ENCODE peak calls at places on chromosomes 6 and 20, in six cellular contexts. One of them, this sample, is unnamed.

GRCh38 chr6:43495409-43495941 is 14.7 kb downstream of the LRRC73 start:
- DNase-seq in breast epithelium: no peak
- DNase-seq in PC-9: peak
- DNase-seq in heart left ventricle: no peak
- DNase-seq in OCI-LY7: no peak
- DNase-seq in HFF-Myc: no peak
- DNase-seq in this sample: peak

GRCh38 chr6:641225-641985 is 15.5 kb downstream of the HUS1B start:
- DNase-seq in breast epithelium: no peak
- DNase-seq in PC-9: no peak
- DNase-seq in heart left ventricle: no peak
- DNase-seq in OCI-LY7: no peak
- DNase-seq in HFF-Myc: no peak
- DNase-seq in this sample: no peak

GRCh38 chr6:11485261-11485660 is 52.3 kb upstream of the TMEM170B start:
- DNase-seq in breast epithelium: no peak
- DNase-seq in PC-9: no peak
- DNase-seq in heart left ventricle: no peak
- DNase-seq in OCI-LY7: no peak
- DNase-seq in HFF-Myc: no peak
- DNase-seq in this sample: no peak

GRCh38 chr20:42792052-42792451 is 397.7 kb downstream of the PTPRT start:
- DNase-seq in breast epithelium: no peak
- DNase-seq in PC-9: no peak
- DNase-seq in heart left ventricle: no peak
- DNase-seq in OCI-LY7: no peak
- DNase-seq in HFF-Myc: no peak
- DNase-seq in this sample: no peak

GRCh38 chr6:133768656-133769295 is 120.1 kb upstream of the TCF21 start:
- DNase-seq in breast epithelium: no peak
- DNase-seq in PC-9: no peak
- DNase-seq in heart left ventricle: peak
- DNase-seq in OCI-LY7: no peak
- DNase-seq in HFF-Myc: no peak
- DNase-seq in this sample: peak

GRCh38 chr20:59647271-59647670 is 42.9 kb downstream of the PHACTR3 start:
- DNase-seq in breast epithelium: peak
- DNase-seq in PC-9: no peak
- DNase-seq in heart left ventricle: no peak
- DNase-seq in OCI-LY7: no peak
- DNase-seq in HFF-Myc: no peak
- DNase-seq in this sample: no peak

GRCh38 chr20:57714409-57715267 is 4.8 kb upstream of the PMEPA1 start:
- DNase-seq in breast epithelium: no peak
- DNase-seq in PC-9: peak
- DNase-seq in heart left ventricle: no peak
- DNase-seq in OCI-LY7: no peak
- DNase-seq in HFF-Myc: no peak
- DNase-seq in this sample: peak

GRCh38 chr6:309947-310346 is 17.7 kb downstream of the DUSP22 start:
- DNase-seq in breast epithelium: no peak
- DNase-seq in PC-9: no peak
- DNase-seq in heart left ventricle: no peak
- DNase-seq in OCI-LY7: no peak
- DNase-seq in HFF-Myc: no peak
- DNase-seq in this sample: no peak

GRCh38 chr20:55053389-55053788 is 578.0 kb downstream of the DOK5 start:
- DNase-seq in breast epithelium: no peak
- DNase-seq in PC-9: no peak
- DNase-seq in heart left ventricle: no peak
- DNase-seq in OCI-LY7: no peak
- DNase-seq in HFF-Myc: no peak
- DNase-seq in this sample: no peak

GRCh38 chr6:17212541-17213371 is 68.4 kb upstream of the RBM24 start:
- DNase-seq in breast epithelium: no peak
- DNase-seq in PC-9: no peak
- DNase-seq in heart left ventricle: peak
- DNase-seq in OCI-LY7: no peak
- DNase-seq in HFF-Myc: no peak
- DNase-seq in this sample: no peak

GRCh38 chr20:47351643-47352331 is 4.7 kb downstream of the ZMYND8 start:
- DNase-seq in breast epithelium: no peak
- DNase-seq in PC-9: no peak
- DNase-seq in heart left ventricle: no peak
- DNase-seq in OCI-LY7: peak
- DNase-seq in HFF-Myc: no peak
- DNase-seq in this sample: peak

GRCh38 chr6:83055366-83055964 is 10.2 kb downstream of the UBE3D start:
- DNase-seq in breast epithelium: no peak
- DNase-seq in PC-9: no peak
- DNase-seq in heart left ventricle: no peak
- DNase-seq in OCI-LY7: peak
- DNase-seq in HFF-Myc: no peak
- DNase-seq in this sample: peak

GRCh38 chr20:22866757-22867425 is 168.2 kb upstream of the SSTR4 start:
- DNase-seq in breast epithelium: no peak
- DNase-seq in PC-9: no peak
- DNase-seq in heart left ventricle: no peak
- DNase-seq in OCI-LY7: no peak
- DNase-seq in HFF-Myc: no peak
- DNase-seq in this sample: peak

GRCh38 chr6:37083243-37084138 is 78.0 kb downstream of the FGD2 start:
- DNase-seq in breast epithelium: peak
- DNase-seq in PC-9: no peak
- DNase-seq in heart left ventricle: peak
- DNase-seq in OCI-LY7: no peak
- DNase-seq in HFF-Myc: no peak
- DNase-seq in this sample: peak

GRCh38 chr20:57420571-57421257 is 29.5 kb downstream of the RBM38 start:
- DNase-seq in breast epithelium: no peak
- DNase-seq in PC-9: no peak
- DNase-seq in heart left ventricle: no peak
- DNase-seq in OCI-LY7: no peak
- DNase-seq in HFF-Myc: no peak
- DNase-seq in this sample: no peak

DNA sequence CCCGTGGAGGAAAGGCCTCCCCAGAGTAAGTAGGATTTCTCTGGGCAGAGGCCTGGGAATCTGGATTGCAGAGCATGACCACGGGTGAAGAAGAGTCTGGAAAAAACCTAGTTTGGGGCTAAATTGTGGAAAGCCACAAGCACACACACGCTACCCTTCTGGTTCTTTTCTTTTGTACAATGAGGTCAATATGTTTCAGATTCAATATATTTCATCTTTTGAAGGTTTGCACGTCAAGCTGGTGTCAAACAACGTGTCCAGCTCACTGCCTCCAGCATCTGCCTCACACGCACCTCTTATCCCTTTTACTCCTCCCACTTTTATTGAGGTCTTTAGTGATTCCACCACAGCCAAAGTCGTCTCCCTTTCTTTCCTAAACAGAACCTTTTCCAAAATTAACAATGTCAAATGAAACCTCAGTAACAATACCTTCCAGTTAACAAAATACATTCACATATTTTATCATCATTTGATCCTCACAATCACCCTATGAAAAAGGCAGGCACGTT is 773 bp upstream of the EPB41L2 start:
- DNase-seq in breast epithelium: no peak
- DNase-seq in PC-9: no peak
- DNase-seq in heart left ventricle: peak
- DNase-seq in OCI-LY7: peak
- DNase-seq in HFF-Myc: no peak
- DNase-seq in this sample: no peak
- H3K4me3 ChIP-seq in breast epithelium: peak
- H3K4me3 ChIP-seq in PC-9: peak
- H3K4me3 ChIP-seq in heart left ventricle: peak
- H3K4me3 ChIP-seq in OCI-LY7: peak
- H3K4me3 ChIP-seq in HFF-Myc: peak
- H3K4me3 ChIP-seq in this sample: peak

DNA sequence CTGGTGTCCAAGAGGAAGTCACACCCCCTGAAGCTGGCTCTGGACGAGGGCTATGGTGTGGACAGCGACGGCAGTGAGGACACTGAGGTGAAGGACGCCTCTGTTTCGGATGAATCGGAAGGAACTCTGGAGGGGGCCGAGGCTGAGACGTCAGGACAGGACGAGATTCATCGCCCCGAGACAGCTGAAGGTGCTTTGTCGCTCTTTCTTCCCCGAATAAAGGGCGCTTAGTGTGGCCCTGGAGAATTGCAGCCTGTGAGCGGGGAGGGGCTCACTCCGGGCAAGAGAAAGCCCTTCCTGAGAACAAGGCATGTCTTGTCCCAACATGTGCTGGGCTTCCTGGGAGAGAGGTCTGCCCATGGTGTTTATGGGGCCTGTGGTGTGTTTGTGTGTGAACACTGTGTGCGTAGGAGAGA is 41.4 kb downstream of the MYT1 start:
- DNase-seq in breast epithelium: no peak
- DNase-seq in PC-9: no peak
- DNase-seq in heart left ventricle: no peak
- DNase-seq in OCI-LY7: no peak
- DNase-seq in HFF-Myc: no peak
- DNase-seq in this sample: peak
- TF ChIP-seq CTCF in breast epithelium: no peak
- TF ChIP-seq CTCF in PC-9: no peak
- TF ChIP-seq CTCF in heart left ventricle: no peak
- TF ChIP-seq CTCF in OCI-LY7: no peak
- TF ChIP-seq CTCF in HFF-Myc: no peak
- TF ChIP-seq CTCF in this sample: no peak

GRCh38 chr20:4916991-4917881 is 84.1 kb downstream of the SLC23A2 start:
- DNase-seq in breast epithelium: no peak
- DNase-seq in PC-9: peak
- DNase-seq in heart left ventricle: no peak
- DNase-seq in OCI-LY7: no peak
- DNase-seq in HFF-Myc: no peak
- DNase-seq in this sample: no peak
- H3K4me3 ChIP-seq in breast epithelium: no peak
- H3K4me3 ChIP-seq in PC-9: no peak
- H3K4me3 ChIP-seq in heart left ventricle: no peak
- H3K4me3 ChIP-seq in OCI-LY7: no peak
- H3K4me3 ChIP-seq in HFF-Myc: no peak
- H3K4me3 ChIP-seq in this sample: no peak

DNA sequence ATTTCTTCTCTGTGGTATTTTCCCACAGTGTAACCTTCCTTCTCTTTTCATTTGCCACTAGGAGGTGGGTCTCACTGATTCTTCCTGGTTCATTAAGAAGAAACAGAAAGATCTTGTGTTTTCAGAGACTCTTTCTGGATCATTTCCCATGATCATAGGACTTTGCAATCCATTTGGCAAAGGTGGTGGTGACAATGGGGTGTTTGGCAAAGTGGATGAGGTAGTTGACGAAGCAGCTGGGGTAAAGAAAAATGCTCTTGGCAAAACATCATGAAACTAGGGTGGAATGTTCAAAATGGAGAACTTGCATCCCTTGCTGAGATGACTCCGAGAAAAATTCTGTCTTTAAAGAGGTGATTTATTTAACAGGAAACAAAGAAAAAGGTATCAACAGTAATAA is 50.6 kb downstream of the TRAF3IP2 start:
- DNase-seq in breast epithelium: peak
- DNase-seq in PC-9: no peak
- DNase-seq in heart left ventricle: no peak
- DNase-seq in OCI-LY7: no peak
- DNase-seq in HFF-Myc: no peak
- DNase-seq in this sample: no peak
- TF ChIP-seq CTCF in breast epithelium: peak
- TF ChIP-seq CTCF in PC-9: no peak
- TF ChIP-seq CTCF in heart left ventricle: no peak
- TF ChIP-seq CTCF in OCI-LY7: no peak
- TF ChIP-seq CTCF in HFF-Myc: no peak
- TF ChIP-seq CTCF in this sample: no peak

GRCh38 chr6:105302617-105303128 is 100.2 kb downstream of the PREP start:
- DNase-seq in breast epithelium: no peak
- DNase-seq in PC-9: no peak
- DNase-seq in heart left ventricle: no peak
- DNase-seq in OCI-LY7: no peak
- DNase-seq in HFF-Myc: no peak
- DNase-seq in this sample: no peak

GRCh38 chr6:105304366-105304765 is 98.5 kb downstream of the PREP start:
- DNase-seq in breast epithelium: no peak
- DNase-seq in PC-9: no peak
- DNase-seq in heart left ventricle: no peak
- DNase-seq in OCI-LY7: no peak
- DNase-seq in HFF-Myc: no peak
- DNase-seq in this sample: no peak

GRCh38 chr6:105300090-105300489 is 102.8 kb downstream of the PREP start:
- DNase-seq in breast epithelium: no peak
- DNase-seq in PC-9: no peak
- DNase-seq in heart left ventricle: no peak
- DNase-seq in OCI-LY7: no peak
- DNase-seq in HFF-Myc: no peak
- DNase-seq in this sample: no peak

GRCh38 chr6:105301072-105301503 is 101.8 kb downstream of the PREP start:
- DNase-seq in breast epithelium: no peak
- DNase-seq in PC-9: no peak
- DNase-seq in heart left ventricle: peak
- DNase-seq in OCI-LY7: no peak
- DNase-seq in HFF-Myc: no peak
- DNase-seq in this sample: no peak

GRCh38 chr6:105301756-105302616 is 100.9 kb downstream of the PREP start:
- DNase-seq in breast epithelium: no peak
- DNase-seq in PC-9: no peak
- DNase-seq in heart left ventricle: no peak
- DNase-seq in OCI-LY7: no peak
- DNase-seq in HFF-Myc: peak
- DNase-seq in this sample: no peak
- H3K4me3 ChIP-seq in breast epithelium: no peak
- H3K4me3 ChIP-seq in PC-9: no peak
- H3K4me3 ChIP-seq in heart left ventricle: no peak
- H3K4me3 ChIP-seq in OCI-LY7: no peak
- H3K4me3 ChIP-seq in HFF-Myc: no peak
- H3K4me3 ChIP-seq in this sample: no peak

DNA sequence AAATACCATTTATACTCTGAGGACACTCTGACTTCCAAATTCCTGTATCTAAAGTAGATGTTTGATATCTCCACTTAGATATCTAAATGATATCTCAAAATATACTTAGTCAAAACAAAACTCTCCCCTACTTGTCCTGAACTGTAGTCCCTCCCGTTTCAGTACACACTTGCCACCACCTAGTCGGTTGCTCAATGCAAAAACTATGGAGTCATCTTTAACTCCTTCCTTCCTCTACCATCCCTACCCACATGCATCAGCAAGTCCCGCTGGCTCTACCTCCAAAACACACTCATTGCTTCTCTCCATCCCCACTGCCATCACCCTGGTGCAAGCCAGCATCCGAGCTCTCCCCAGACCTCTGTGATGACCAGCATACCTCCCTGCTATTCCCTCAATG is 13.2 kb downstream of the STX7 start:
- DNase-seq in breast epithelium: no peak
- DNase-seq in PC-9: no peak
- DNase-seq in heart left ventricle: no peak
- DNase-seq in OCI-LY7: no peak
- DNase-seq in HFF-Myc: no peak
- DNase-seq in this sample: peak
- TF ChIP-seq CTCF in breast epithelium: no peak
- TF ChIP-seq CTCF in PC-9: no peak
- TF ChIP-seq CTCF in heart left ventricle: no peak
- TF ChIP-seq CTCF in OCI-LY7: no peak
- TF ChIP-seq CTCF in HFF-Myc: no peak
- TF ChIP-seq CTCF in this sample: no peak

DNA sequence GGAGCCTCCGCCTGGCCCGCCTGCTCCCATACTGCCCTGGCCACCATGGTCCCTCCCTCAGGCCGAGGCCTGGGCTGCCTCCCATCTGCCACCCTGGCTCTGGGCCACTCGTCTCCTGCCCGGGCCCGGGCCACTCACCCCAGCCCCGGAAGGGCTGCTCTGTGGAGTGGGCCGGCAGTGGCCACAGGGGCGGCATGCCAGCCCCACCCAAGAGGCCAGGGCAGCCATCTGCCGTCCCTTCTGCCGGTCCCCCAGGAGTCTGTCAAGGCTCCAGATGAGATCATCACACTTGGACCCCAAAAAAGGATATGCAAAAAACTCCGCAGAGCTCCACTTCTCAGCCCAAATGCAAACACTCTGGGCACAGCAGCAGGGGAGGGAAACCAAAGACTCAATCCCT is 23.8 kb upstream of the TLDC2 start:
- DNase-seq in breast epithelium: no peak
- DNase-seq in PC-9: no peak
- DNase-seq in heart left ventricle: peak
- DNase-seq in OCI-LY7: peak
- DNase-seq in HFF-Myc: no peak
- DNase-seq in this sample: no peak
- H3K4me3 ChIP-seq in breast epithelium: no peak
- H3K4me3 ChIP-seq in PC-9: no peak
- H3K4me3 ChIP-seq in heart left ventricle: no peak
- H3K4me3 ChIP-seq in OCI-LY7: peak
- H3K4me3 ChIP-seq in HFF-Myc: no peak
- H3K4me3 ChIP-seq in this sample: no peak